ENCODE peak calls at places on chromosomes 5 and 9, in four cellular contexts. One of them, this sample, is unnamed. For H3K4me1 and H3K36me3, the result is how much of the 10 kb centered on the place peaks cover.

GRCh38 chr5:98530224-98530623 is 243.2 kb upstream of the RGMB start:
- DNase-seq in naive thymus-derived CD4-positive, alpha-beta T cell: no peak
- DNase-seq in IMR-90: no peak
- DNase-seq in CD8-positive, alpha-beta T cell: no peak
- DNase-seq in this sample: no peak

GRCh38 chr9:96176901-96177718 is 124.9 kb downstream of the HSD17B3 start:
- DNase-seq in naive thymus-derived CD4-positive, alpha-beta T cell: no peak
- DNase-seq in IMR-90: no peak
- DNase-seq in CD8-positive, alpha-beta T cell: no peak
- DNase-seq in this sample: no peak

GRCh38 chr9:81915801-81916505 is 12.3 kb upstream of the SPATA31D4 start:
- DNase-seq in naive thymus-derived CD4-positive, alpha-beta T cell: no peak
- DNase-seq in IMR-90: no peak
- DNase-seq in CD8-positive, alpha-beta T cell: no peak
- DNase-seq in this sample: no peak

GRCh38 chr5:73363911-73364730 is 84.5 kb downstream of the FOXD1 start:
- DNase-seq in naive thymus-derived CD4-positive, alpha-beta T cell: no peak
- DNase-seq in IMR-90: peak
- DNase-seq in CD8-positive, alpha-beta T cell: no peak
- DNase-seq in this sample: no peak

GRCh38 chr9:99635032-99635431 is 186.7 kb upstream of the NR4A3 start:
- DNase-seq in naive thymus-derived CD4-positive, alpha-beta T cell: no peak
- DNase-seq in IMR-90: peak
- DNase-seq in CD8-positive, alpha-beta T cell: no peak
- DNase-seq in this sample: no peak

GRCh38 chr9:106622148-106622547 is 240.8 kb upstream of the ZNF462 start:
- DNase-seq in naive thymus-derived CD4-positive, alpha-beta T cell: no peak
- DNase-seq in IMR-90: no peak
- DNase-seq in CD8-positive, alpha-beta T cell: no peak
- DNase-seq in this sample: peak

GRCh38 chr5:88883059-88883565 is at the start of gene MEF2C:
- DNase-seq in naive thymus-derived CD4-positive, alpha-beta T cell: no peak
- DNase-seq in IMR-90: peak
- DNase-seq in CD8-positive, alpha-beta T cell: peak
- DNase-seq in this sample: peak

GRCh38 chr5:378976-379742 is 57.6 kb downstream of the AHRR start:
- DNase-seq in naive thymus-derived CD4-positive, alpha-beta T cell: no peak
- DNase-seq in IMR-90: peak
- DNase-seq in CD8-positive, alpha-beta T cell: no peak
- DNase-seq in this sample: no peak

GRCh38 chr9:19551124-19551929 is 142.5 kb downstream of the ACER2 start:
- DNase-seq in naive thymus-derived CD4-positive, alpha-beta T cell: no peak
- DNase-seq in IMR-90: peak
- DNase-seq in CD8-positive, alpha-beta T cell: no peak
- DNase-seq in this sample: no peak

GRCh38 chr5:126918624-126918957 is 111.8 kb downstream of the MARCHF3 start:
- DNase-seq in naive thymus-derived CD4-positive, alpha-beta T cell: no peak
- DNase-seq in IMR-90: no peak
- DNase-seq in CD8-positive, alpha-beta T cell: no peak
- DNase-seq in this sample: no peak

GRCh38 chr9:85543196-85543595 is 198.6 kb downstream of the AGTPBP1 start:
- DNase-seq in naive thymus-derived CD4-positive, alpha-beta T cell: no peak
- DNase-seq in IMR-90: no peak
- DNase-seq in CD8-positive, alpha-beta T cell: no peak
- DNase-seq in this sample: no peak

GRCh38 chr5:31531543-31531887 is 378 bp downstream of the DROSHA start:
- DNase-seq in naive thymus-derived CD4-positive, alpha-beta T cell: no peak
- DNase-seq in IMR-90: no peak
- DNase-seq in CD8-positive, alpha-beta T cell: no peak
- DNase-seq in this sample: peak

GRCh38 chr9:92206490-92206889 is 87.0 kb downstream of the IARS1 start:
- DNase-seq in naive thymus-derived CD4-positive, alpha-beta T cell: no peak
- DNase-seq in IMR-90: peak
- DNase-seq in CD8-positive, alpha-beta T cell: no peak
- DNase-seq in this sample: no peak

GRCh38 chr9:124040935-124041816 is 29.6 kb downstream of the LHX2 start:
- DNase-seq in naive thymus-derived CD4-positive, alpha-beta T cell: peak
- DNase-seq in IMR-90: no peak
- DNase-seq in CD8-positive, alpha-beta T cell: peak
- DNase-seq in this sample: no peak

GRCh38 chr9:71984388-71985069 is 73.1 kb downstream of the C9orf85 start:
- DNase-seq in naive thymus-derived CD4-positive, alpha-beta T cell: no peak
- DNase-seq in IMR-90: peak
- DNase-seq in CD8-positive, alpha-beta T cell: no peak
- DNase-seq in this sample: no peak

GRCh38 chr5:155689403-155689802 is 637.6 kb upstream of the SGCD start:
- DNase-seq in naive thymus-derived CD4-positive, alpha-beta T cell: no peak
- DNase-seq in IMR-90: no peak
- DNase-seq in CD8-positive, alpha-beta T cell: no peak
- DNase-seq in this sample: no peak

GRCh38 chr9:17116400-17116837 is 18.4 kb upstream of the CNTLN start:
- DNase-seq in naive thymus-derived CD4-positive, alpha-beta T cell: no peak
- DNase-seq in IMR-90: peak
- DNase-seq in CD8-positive, alpha-beta T cell: no peak
- DNase-seq in this sample: peak

GRCh38 chr5:93224624-93225023 is 356.4 kb downstream of the NR2F1-AS1 start:
- DNase-seq in naive thymus-derived CD4-positive, alpha-beta T cell: no peak
- DNase-seq in IMR-90: no peak
- DNase-seq in CD8-positive, alpha-beta T cell: no peak
- DNase-seq in this sample: no peak

GRCh38 chr5:112720576-112720975 is 17.1 kb upstream of the APC start:
- DNase-seq in naive thymus-derived CD4-positive, alpha-beta T cell: no peak
- DNase-seq in IMR-90: no peak
- DNase-seq in CD8-positive, alpha-beta T cell: no peak
- DNase-seq in this sample: no peak

GRCh38 chr5:180222056-180222455 is 13.0 kb upstream of the RASGEF1C start:
- DNase-seq in naive thymus-derived CD4-positive, alpha-beta T cell: no peak
- DNase-seq in IMR-90: no peak
- DNase-seq in CD8-positive, alpha-beta T cell: no peak
- DNase-seq in this sample: no peak

GRCh38 chr9:33159058-33159759 is 7.9 kb downstream of the B4GALT1 start:
- DNase-seq in naive thymus-derived CD4-positive, alpha-beta T cell: peak
- DNase-seq in IMR-90: peak
- DNase-seq in CD8-positive, alpha-beta T cell: no peak
- DNase-seq in this sample: no peak

GRCh38 chr5:169876376-169876775 is 103.9 kb downstream of the INSYN2B start:
- DNase-seq in naive thymus-derived CD4-positive, alpha-beta T cell: no peak
- DNase-seq in IMR-90: peak
- DNase-seq in CD8-positive, alpha-beta T cell: no peak
- DNase-seq in this sample: no peak

GRCh38 chr5:135980650-135981049 is 25.9 kb upstream of the LECT2 start:
- DNase-seq in naive thymus-derived CD4-positive, alpha-beta T cell: no peak
- DNase-seq in IMR-90: peak
- DNase-seq in CD8-positive, alpha-beta T cell: no peak
- DNase-seq in this sample: no peak

GRCh38 chr9:134420281-134420835 is 94.1 kb downstream of the RXRA start:
- DNase-seq in naive thymus-derived CD4-positive, alpha-beta T cell: no peak
- DNase-seq in IMR-90: no peak
- DNase-seq in CD8-positive, alpha-beta T cell: no peak
- DNase-seq in this sample: no peak

GRCh38 chr5:109688999-109689739 is 558 bp upstream of the MAN2A1 start:
- DNase-seq in naive thymus-derived CD4-positive, alpha-beta T cell: peak
- DNase-seq in IMR-90: peak
- DNase-seq in CD8-positive, alpha-beta T cell: peak
- DNase-seq in this sample: peak

GRCh38 chr5:16455670-16456069 is 9.9 kb downstream of the ZNF622 start:
- DNase-seq in naive thymus-derived CD4-positive, alpha-beta T cell: no peak
- DNase-seq in IMR-90: no peak
- DNase-seq in CD8-positive, alpha-beta T cell: no peak
- DNase-seq in this sample: no peak

GRCh38 chr5:16457451-16457850 is 8.1 kb downstream of the ZNF622 start:
- DNase-seq in naive thymus-derived CD4-positive, alpha-beta T cell: no peak
- DNase-seq in IMR-90: no peak
- DNase-seq in CD8-positive, alpha-beta T cell: no peak
- DNase-seq in this sample: no peak

GRCh38 chr5:16459451-16459850 is 6.1 kb downstream of the ZNF622 start:
- DNase-seq in naive thymus-derived CD4-positive, alpha-beta T cell: no peak
- DNase-seq in IMR-90: no peak
- DNase-seq in CD8-positive, alpha-beta T cell: no peak
- DNase-seq in this sample: no peak

GRCh38 chr5:16456103-16456832 is 9.3 kb downstream of the ZNF622 start:
- DNase-seq in naive thymus-derived CD4-positive, alpha-beta T cell: peak
- DNase-seq in IMR-90: peak
- DNase-seq in CD8-positive, alpha-beta T cell: no peak
- DNase-seq in this sample: peak

GRCh38 chr5:16457853-16458252 is 7.7 kb downstream of the ZNF622 start:
- DNase-seq in naive thymus-derived CD4-positive, alpha-beta T cell: no peak
- DNase-seq in IMR-90: peak
- DNase-seq in CD8-positive, alpha-beta T cell: no peak
- DNase-seq in this sample: no peak
- H3K4me1 ChIP-seq in naive thymus-derived CD4-positive, alpha-beta T cell: under half
- H3K4me1 ChIP-seq in IMR-90: under half
- H3K4me1 ChIP-seq in CD8-positive, alpha-beta T cell: half or more
- H3K4me1 ChIP-seq in this sample: under half

DNA sequence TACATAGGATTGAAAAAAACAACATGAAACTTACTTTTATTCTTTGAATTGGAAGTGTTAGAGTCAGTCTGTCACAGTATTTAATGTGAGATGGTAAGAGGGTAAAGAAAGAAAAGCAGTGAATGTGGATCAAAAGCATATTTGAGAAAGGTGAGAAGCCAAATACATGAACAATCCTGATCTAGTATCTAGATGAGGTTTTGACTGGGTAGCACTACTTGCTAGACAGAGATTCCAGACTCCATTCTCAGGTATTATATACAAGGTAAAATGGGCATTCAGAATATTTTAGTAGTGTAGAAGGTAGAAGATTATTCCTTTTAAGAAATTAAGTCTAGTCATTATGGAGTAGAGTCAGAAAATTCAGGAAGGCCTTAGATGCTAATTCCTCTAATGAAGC is 62.2 kb downstream of the SLC38A9 start:
- DNase-seq in naive thymus-derived CD4-positive, alpha-beta T cell: no peak
- DNase-seq in IMR-90: no peak
- DNase-seq in CD8-positive, alpha-beta T cell: no peak
- DNase-seq in this sample: no peak
- H3K4me3 ChIP-seq in naive thymus-derived CD4-positive, alpha-beta T cell: no peak
- H3K4me3 ChIP-seq in IMR-90: no peak
- H3K4me3 ChIP-seq in CD8-positive, alpha-beta T cell: no peak
- H3K4me3 ChIP-seq in this sample: no peak

GRCh38 chr5:147398860-147399259 is 111.0 kb downstream of the DPYSL3 start:
- DNase-seq in naive thymus-derived CD4-positive, alpha-beta T cell: no peak
- DNase-seq in IMR-90: no peak
- DNase-seq in CD8-positive, alpha-beta T cell: no peak
- DNase-seq in this sample: no peak
- H3K36me3 ChIP-seq in naive thymus-derived CD4-positive, alpha-beta T cell: under half
- H3K36me3 ChIP-seq in IMR-90: under half
- H3K36me3 ChIP-seq in CD8-positive, alpha-beta T cell: under half
- H3K36me3 ChIP-seq in this sample: under half

DNA sequence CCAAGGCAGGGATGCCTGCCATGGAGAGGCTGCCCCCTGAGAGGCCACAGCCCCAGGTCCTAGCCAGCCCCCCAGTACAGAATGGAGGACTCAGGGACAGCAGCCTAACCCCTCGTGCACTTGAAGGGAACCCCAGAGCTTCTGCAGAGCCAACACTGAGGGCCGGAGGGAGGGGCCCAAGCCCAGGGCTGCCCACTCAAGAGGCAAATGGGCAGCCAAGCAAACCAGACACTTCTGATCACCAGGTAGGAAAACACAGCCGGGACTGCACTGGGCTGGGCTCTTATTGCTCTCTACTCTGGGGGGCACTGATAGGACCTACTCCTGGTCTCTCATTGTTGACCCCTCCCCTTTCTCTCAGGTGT is 3.2 kb downstream of the RELL2 start:
- DNase-seq in naive thymus-derived CD4-positive, alpha-beta T cell: no peak
- DNase-seq in IMR-90: no peak
- DNase-seq in CD8-positive, alpha-beta T cell: no peak
- DNase-seq in this sample: no peak
- H3K4me1 ChIP-seq in naive thymus-derived CD4-positive, alpha-beta T cell: under half
- H3K4me1 ChIP-seq in IMR-90: under half
- H3K4me1 ChIP-seq in CD8-positive, alpha-beta T cell: under half
- H3K4me1 ChIP-seq in this sample: under half

GRCh38 chr5:61332891-61333350 is 863 bp downstream of the ZSWIM6 start:
- DNase-seq in naive thymus-derived CD4-positive, alpha-beta T cell: peak
- DNase-seq in IMR-90: peak
- DNase-seq in CD8-positive, alpha-beta T cell: peak
- DNase-seq in this sample: no peak
- H3K4me3 ChIP-seq in naive thymus-derived CD4-positive, alpha-beta T cell: peak
- H3K4me3 ChIP-seq in IMR-90: peak
- H3K4me3 ChIP-seq in CD8-positive, alpha-beta T cell: peak
- H3K4me3 ChIP-seq in this sample: peak

GRCh38 chr5:83555263-83555662 is 83.7 kb downstream of the VCAN start:
- DNase-seq in naive thymus-derived CD4-positive, alpha-beta T cell: no peak
- DNase-seq in IMR-90: no peak
- DNase-seq in CD8-positive, alpha-beta T cell: no peak
- DNase-seq in this sample: no peak

GRCh38 chr5:83554133-83554532 is 82.6 kb downstream of the VCAN start:
- DNase-seq in naive thymus-derived CD4-positive, alpha-beta T cell: no peak
- DNase-seq in IMR-90: no peak
- DNase-seq in CD8-positive, alpha-beta T cell: no peak
- DNase-seq in this sample: no peak

GRCh38 chr5:83559141-83559785 is 87.7 kb downstream of the VCAN start:
- DNase-seq in naive thymus-derived CD4-positive, alpha-beta T cell: no peak
- DNase-seq in IMR-90: no peak
- DNase-seq in CD8-positive, alpha-beta T cell: no peak
- DNase-seq in this sample: no peak

GRCh38 chr5:83554686-83555085 is 83.1 kb downstream of the VCAN start:
- DNase-seq in naive thymus-derived CD4-positive, alpha-beta T cell: no peak
- DNase-seq in IMR-90: peak
- DNase-seq in CD8-positive, alpha-beta T cell: no peak
- DNase-seq in this sample: no peak

DNA sequence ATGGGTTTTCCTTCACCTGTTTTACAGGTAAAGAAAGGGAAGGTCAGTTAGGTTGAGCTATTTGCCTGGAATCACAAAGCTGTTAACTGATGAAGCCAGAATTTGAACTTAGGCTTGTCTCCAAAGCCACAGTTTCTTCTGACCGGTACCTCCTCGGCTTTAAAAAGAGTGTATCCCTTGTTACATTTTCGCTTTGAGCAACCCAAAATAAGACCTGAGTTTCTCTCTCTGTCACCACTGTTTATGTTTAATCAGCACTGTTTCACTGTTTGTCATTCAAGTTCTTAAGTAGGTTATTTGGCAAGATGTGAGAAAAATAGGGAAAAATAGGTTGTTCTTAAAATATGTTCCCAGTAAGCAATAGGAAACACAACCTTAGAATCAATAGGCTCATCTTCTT is 84.6 kb downstream of the VCAN start:
- DNase-seq in naive thymus-derived CD4-positive, alpha-beta T cell: no peak
- DNase-seq in IMR-90: no peak
- DNase-seq in CD8-positive, alpha-beta T cell: no peak
- DNase-seq in this sample: no peak
- H3K36me3 ChIP-seq in naive thymus-derived CD4-positive, alpha-beta T cell: under half
- H3K36me3 ChIP-seq in IMR-90: under half
- H3K36me3 ChIP-seq in CD8-positive, alpha-beta T cell: under half
- H3K36me3 ChIP-seq in this sample: under half